ENCODE peak calls at places on chromosomes 5 and 9, in ten cellular contexts. F is endothelial cell, A is AG04450, Y is heart left ventricle, Z is lung, N is WERI-Rb-1, R is AG09309, O is foreskin fibroblast, E is RWPE2, T is MCF 10A. S is an unnamed sample.

GRCh38 chr5:120465281-120465961 is 1.3 kb downstream of the PRR16 start:
- DNase-seq in F (peak), A (no peak), Y (peak), Z (no peak), N (peak), R (peak), O (peak), E (peak), T (peak), S (peak)

GRCh38 chr5:155850411-155850810 is 476.6 kb upstream of the SGCD start:
- DNase-seq in F (no peak), A (no peak), Y (no peak), Z (no peak), N (no peak), R (no peak), O (no peak), E (no peak), T (no peak), S (no peak)

GRCh38 chr9:137945581-137945980 is 68.0 kb downstream of the CACNA1B start:
- DNase-seq in F (no peak), A (no peak), Y (no peak), Z (no peak), N (no peak), R (no peak), O (peak), E (no peak), T (no peak), S (no peak)

GRCh38 chr5:139669681-139670368 is 21.7 kb downstream of the CXXC5 start:
- DNase-seq in F (no peak), A (no peak), Y (peak), Z (no peak), N (no peak), R (no peak), O (no peak), E (no peak), T (no peak), S (no peak)

GRCh38 chr9:94929373-94929764 is 202.9 kb downstream of the AOPEP start:
- DNase-seq in F (no peak), A (no peak), Y (peak), Z (no peak), N (no peak), R (no peak), O (no peak), E (peak), T (peak), S (no peak)

GRCh38 chr9:82563841-82564240 is 499.1 kb downstream of the RASEF start:
- DNase-seq in F (no peak), A (no peak), Y (no peak), Z (no peak), N (no peak), R (no peak), O (no peak), E (no peak), T (no peak), S (no peak)

GRCh38 chr9:116116411-116116810 is 37.2 kb upstream of the PAPPA start:
- DNase-seq in F (no peak), A (no peak), Y (no peak), Z (no peak), N (no peak), R (no peak), O (no peak), E (no peak), T (no peak), S (no peak)

GRCh38 chr9:85528142-85528541 is 213.6 kb downstream of the AGTPBP1 start:
- DNase-seq in F (no peak), A (no peak), Y (no peak), Z (no peak), N (peak), R (no peak), O (no peak), E (no peak), T (no peak), S (no peak)

GRCh38 chr5:547086-547924 is 23.1 kb upstream of the SLC9A3 start:
- DNase-seq in F (no peak), A (no peak), Y (no peak), Z (no peak), N (peak), R (no peak), O (no peak), E (no peak), T (no peak), S (no peak)

GRCh38 chr9:130557077-130557468 is 22.3 kb upstream of the FUBP3 start:
- DNase-seq in F (no peak), A (no peak), Y (no peak), Z (no peak), N (no peak), R (no peak), O (no peak), E (no peak), T (no peak), S (no peak)

GRCh38 chr5:90479611-90480385 is 5.1 kb downstream of the POLR3G start:
- DNase-seq in F (no peak), A (no peak), Y (no peak), Z (no peak), N (no peak), R (no peak), O (peak), E (no peak), T (no peak), S (no peak)

GRCh38 chr5:140868721-140869554 is at the start of gene PCDHA11:
- DNase-seq in F (peak), A (no peak), Y (no peak), Z (no peak), N (peak), R (no peak), O (no peak), E (no peak), T (peak), S (no peak)
- TF ChIP-seq CTCF in F (peak), A (no peak), Y (no peak), Z (no peak), N (peak), R (peak), O (no peak), E (peak), T (peak), S (no peak)

GRCh38 chr5:2669913-2670312 is 81.6 kb downstream of the IRX2 start:
- DNase-seq in F (no peak), A (no peak), Y (no peak), Z (no peak), N (no peak), R (no peak), O (no peak), E (no peak), T (no peak), S (peak)
- TF ChIP-seq CTCF in F (no peak), A (no peak), Y (no peak), Z (no peak), N (no peak), R (no peak), O (no peak), E (no peak), T (no peak), S (no peak)

GRCh38 chr5:10457682-10458574 is 16.2 kb downstream of the ROPN1L start:
- DNase-seq in F (peak), A (no peak), Y (no peak), Z (no peak), N (peak), R (no peak), O (no peak), E (no peak), T (no peak), S (peak)
- TF ChIP-seq CTCF in F (no peak), A (peak), Y (no peak), Z (no peak), N (peak), R (no peak), O (no peak), E (no peak), T (no peak), S (no peak)

GRCh38 chr5:148511832-148512347 is 128.1 kb downstream of the FBXO38 start:
- DNase-seq in F (no peak), A (no peak), Y (no peak), Z (no peak), N (no peak), R (no peak), O (no peak), E (no peak), T (no peak), S (no peak)

GRCh38 chr5:148509893-148510292 is 126.1 kb downstream of the FBXO38 start:
- DNase-seq in F (no peak), A (no peak), Y (no peak), Z (no peak), N (no peak), R (no peak), O (no peak), E (no peak), T (no peak), S (no peak)

GRCh38 chr5:148512498-148512897 is 128.7 kb downstream of the FBXO38 start:
- DNase-seq in F (no peak), A (no peak), Y (no peak), Z (no peak), N (no peak), R (no peak), O (no peak), E (no peak), T (no peak), S (no peak)

GRCh38 chr5:148507644-148508043 is 123.9 kb downstream of the FBXO38 start:
- DNase-seq in F (no peak), A (no peak), Y (no peak), Z (no peak), N (no peak), R (no peak), O (no peak), E (no peak), T (no peak), S (no peak)
- TF ChIP-seq CTCF in F (no peak), A (no peak), Y (no peak), Z (no peak), N (no peak), R (no peak), O (no peak), E (no peak), T (no peak), S (no peak)

S was measured in coronary artery.